ENCODE peak calls at places on chromosomes 16 and 17, in four cellular contexts. V, P, W and X are unnamed samples.

GRCh38 chr16:57693539-57693938 is 1.1 kb upstream of the DRC7 start:
- DNase-seq in V (no peak), P (no peak), W (no peak), X (no peak)

GRCh38 chr16:23282508-23282907 is 19.6 kb upstream of the SCNN1B start:
- DNase-seq in V (peak), P (no peak), W (no peak), X (no peak)

GRCh38 chr16:71917900-71918299 is 22.6 kb downstream of the IST1 start:
- DNase-seq in V (no peak), P (no peak), W (no peak), X (no peak)

GRCh38 chr16:54291981-54292487 is 5.4 kb upstream of the IRX3 start:
- DNase-seq in V (no peak), P (no peak), W (no peak), X (no peak)

GRCh38 chr17:55521193-55521592 is 9.9 kb upstream of the SMIM36 start:
- DNase-seq in V (no peak), P (no peak), W (no peak), X (no peak)

GRCh38 chr16:24988593-24989338 is 26.4 kb downstream of the ARHGAP17 start:
- DNase-seq in V (no peak), P (no peak), W (no peak), X (no peak)

GRCh38 chr16:31423801-31424200 is 4.4 kb downstream of the COX6A2 start:
- DNase-seq in V (no peak), P (no peak), W (no peak), X (no peak)

GRCh38 chr17:82434216-82434565 is 15.8 kb upstream of the OGFOD3 start:
- DNase-seq in V (no peak), P (no peak), W (no peak), X (no peak)

GRCh38 chr16:65418435-65418834 is 296.6 kb upstream of the CDH11 start:
- DNase-seq in V (no peak), P (no peak), W (no peak), X (no peak)

GRCh38 chr16:26649646-26650045 is 417.1 kb upstream of the C16orf82 start:
- DNase-seq in V (no peak), P (no peak), W (no peak), X (no peak)

GRCh38 chr16:81928975-81929374 is 82.3 kb downstream of the SDR42E1 start:
- DNase-seq in V (no peak), P (no peak), W (no peak), X (peak)

GRCh38 chr17:41663451-41664171 is 25.1 kb upstream of the EIF1 start:
- DNase-seq in V (no peak), P (no peak), W (no peak), X (no peak)

GRCh38 chr16:6642271-6642670 is 690.4 kb upstream of the RBFOX1 start:
- DNase-seq in V (no peak), P (no peak), W (no peak), X (no peak)

GRCh38 chr17:70405492-70406220 is 236.3 kb downstream of the KCNJ2 start:
- DNase-seq in V (no peak), P (no peak), W (peak), X (no peak)

GRCh38 chr17:75927286-75927922 is 13.4 kb downstream of the FBF1 start:
- DNase-seq in V (peak), P (no peak), W (no peak), X (peak)

GRCh38 chr17:61627125-61627524 is 36.1 kb upstream of the NACA2 start:
- DNase-seq in V (no peak), P (no peak), W (no peak), X (no peak)

GRCh38 chr17:37535906-37536305 is 46.2 kb downstream of the DUSP14 start:
- DNase-seq in V (no peak), P (no peak), W (no peak), X (no peak)

GRCh38 chr17:2192367-2193028 is 111.1 kb downstream of the SMG6 start:
- DNase-seq in V (no peak), P (no peak), W (peak), X (peak)

GRCh38 chr17:33014751-33015150 is 23.1 kb downstream of the SPACA3 start:
- DNase-seq in V (no peak), P (no peak), W (no peak), X (no peak)

GRCh38 chr17:45929344-45929743 is 35.0 kb downstream of the MAPT start:
- DNase-seq in V (no peak), P (no peak), W (no peak), X (no peak)

GRCh38 chr17:73267648-73268537 is 6.2 kb upstream of the CPSF4L start:
- DNase-seq in V (no peak), P (no peak), W (no peak), X (no peak)

GRCh38 chr17:30344283-30345088 is 10.6 kb upstream of the TMIGD1 start:
- DNase-seq in V (no peak), P (no peak), W (no peak), X (peak)

GRCh38 chr17:37322106-37322505 is 53.7 kb upstream of the C17orf78 start:
- DNase-seq in V (no peak), P (no peak), W (no peak), X (no peak)

GRCh38 chr17:49468827-49469385 is 26.2 kb upstream of the NGFR start:
- DNase-seq in V (no peak), P (no peak), W (no peak), X (no peak)

GRCh38 chr17:18026408-18026776 is 12.6 kb downstream of the ATPAF2 start:
- DNase-seq in V (no peak), P (no peak), W (no peak), X (no peak)

GRCh38 chr17:72342582-72343527 is 222.0 kb downstream of the SOX9 start:
- DNase-seq in V (no peak), P (no peak), W (no peak), X (peak)

GRCh38 chr16:12314786-12315185 is 338.3 kb downstream of the SNX29 start:
- DNase-seq in V (no peak), P (no peak), W (no peak), X (no peak)

GRCh38 chr17:82943751-82944150 is 103.9 kb upstream of the ZNF750 start:
- DNase-seq in V (peak), P (no peak), W (no peak), X (no peak)

GRCh38 chr16:81374514-81374913 is 59.8 kb downstream of the GAN start:
- DNase-seq in V (no peak), P (no peak), W (no peak), X (no peak)

GRCh38 chr16:57479422-57480126 is 6.7 kb downstream of the DOK4 start:
- DNase-seq in V (peak), P (peak), W (no peak), X (no peak)

GRCh38 chr16:89556750-89557149 is 3.7 kb upstream of the RPL13 start:
- DNase-seq in V (no peak), P (no peak), W (no peak), X (no peak)

GRCh38 chr17:66614469-66614868 is 220.4 kb upstream of the CACNG5 start:
- DNase-seq in V (no peak), P (no peak), W (no peak), X (no peak)

GRCh38 chr17:50210249-50211225 is 9.1 kb upstream of the COL1A1 start:
- DNase-seq in V (peak), P (peak), W (no peak), X (peak)

GRCh38 chr17:192666-193425 is 11.4 kb upstream of the DOC2B start:
- DNase-seq in V (no peak), P (no peak), W (no peak), X (no peak)

GRCh38 chr16:20995711-20996110 is 95.1 kb downstream of the LYRM1 start:
- DNase-seq in V (no peak), P (no peak), W (no peak), X (no peak)

GRCh38 chr17:81561494-81561885 is 9.3 kb upstream of the FAAP100 start:
- DNase-seq in V (no peak), P (no peak), W (no peak), X (no peak)

GRCh38 chr17:59105852-59106462 is 723 bp downstream of the TRIM37 start:
- DNase-seq in V (no peak), P (no peak), W (no peak), X (no peak)
- TF ChIP-seq ATF2 in V (no peak), P (no peak), W (no peak), X (no peak)

DNA sequence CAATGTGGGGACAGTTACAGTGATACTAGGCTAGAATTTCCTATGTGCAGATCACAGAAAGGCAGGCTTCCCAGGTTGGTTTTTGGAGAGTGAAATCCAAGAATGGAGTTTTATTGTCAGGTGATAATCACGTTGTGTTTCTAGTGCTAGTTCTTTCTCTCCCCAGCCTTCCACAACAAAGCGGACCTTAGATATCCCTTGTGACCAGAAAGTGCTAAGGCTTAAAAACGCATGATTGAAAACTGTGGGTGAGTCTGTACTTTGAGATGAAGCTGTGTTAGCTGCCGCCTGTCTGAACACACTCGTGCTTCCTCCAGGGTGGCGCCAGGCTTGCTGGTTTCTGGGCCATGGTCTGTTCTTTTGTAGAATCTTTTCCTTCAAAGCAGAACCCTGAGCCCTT is 52.1 kb downstream of the BANP start:
- DNase-seq in V (no peak), P (no peak), W (no peak), X (no peak)
- TF ChIP-seq ATF2 in V (no peak), P (no peak), W (no peak), X (no peak)

DNA sequence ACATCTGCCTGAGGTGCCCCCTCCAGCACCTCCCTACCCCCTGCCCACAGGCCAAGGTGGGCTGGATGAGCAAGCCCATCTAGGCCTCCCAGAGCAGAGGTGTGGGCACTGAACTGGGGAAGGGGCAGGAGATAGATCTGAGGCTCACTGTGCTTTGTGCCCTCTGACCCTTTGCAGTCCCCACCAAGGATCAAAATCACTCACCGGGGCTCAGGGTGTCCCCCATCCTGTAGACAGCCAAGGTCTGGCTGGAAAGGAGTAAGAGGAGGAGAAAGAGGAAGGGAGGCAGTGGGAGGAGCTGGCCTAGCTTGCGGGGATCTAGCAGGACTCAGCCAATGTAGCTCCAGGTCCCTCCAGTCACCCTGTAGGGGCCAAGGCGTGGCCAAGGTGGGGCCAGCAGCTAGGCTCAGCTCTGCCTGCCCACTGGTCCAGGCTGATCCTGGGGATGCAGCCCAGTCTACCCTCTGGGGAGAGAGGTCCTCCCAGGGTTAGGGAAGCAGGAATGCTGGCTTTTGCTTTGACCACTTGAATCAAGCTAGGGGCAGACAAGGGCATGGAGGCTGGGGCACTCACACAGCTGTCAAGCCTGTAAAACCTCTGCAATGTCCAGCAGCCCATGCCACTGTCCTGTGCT is 1.8 kb downstream of the SLC12A4 start:
- DNase-seq in V (peak), P (no peak), W (no peak), X (peak)
- TF ChIP-seq ATF2 in V (no peak), P (no peak), W (no peak), X (no peak)

GRCh38 chr16:56354746-56355145 is 70.6 kb downstream of the AMFR start:
- DNase-seq in V (no peak), P (no peak), W (no peak), X (no peak)
- TF ChIP-seq ATF2 in V (no peak), P (no peak), W (no peak), X (no peak)

GRCh38 chr16:242281-242680 is 7.7 kb downstream of the FAM234A start:
- DNase-seq in V (no peak), P (no peak), W (no peak), X (no peak)
- TF ChIP-seq ATF2 in V (no peak), P (no peak), W (no peak), X (no peak)